ENCODE peak calls at places on chromosome 15, in five cellular contexts. K, B, F, X and T are unnamed samples.
A peak's percentile ranks its signal among the peaks of the same experiment; 100 is the strongest.

GRCh38 chr15:97087337-97087736 is 756.8 kb downstream of the NR2F2 start:
- DNase-seq in K (no peak), B (no peak), F (no peak), X (no peak), T (no peak)

GRCh38 chr15:81516012-81516411 is 142.0 kb upstream of the TMC3 start:
- DNase-seq in K (no peak), B (no peak), F (no peak), X (no peak), T (no peak)

GRCh38 chr15:28109626-28110415 is 10.7 kb upstream of the OCA2 start:
- DNase-seq in K (no peak), B (no peak), F (no peak), X (no peak), T (no peak)

GRCh38 chr15:92880796-92881569 is 19.1 kb upstream of the CHD2 start:
- DNase-seq in K (no peak), B (no peak), F (no peak), X (no peak), T (no peak)

GRCh38 chr15:35999211-35999610 is 453.2 kb upstream of the DPH6 start:
- DNase-seq in K (no peak), B (no peak), F (no peak), X (no peak), T (no peak)

GRCh38 chr15:67146875-67147381 is 81.5 kb downstream of the SMAD3 start:
- DNase-seq in K (no peak), B (no peak), F (peak; percentile 34), X (peak; percentile 49), T (no peak)

GRCh38 chr15:70266412-70267089 is 168.8 kb upstream of the TLE3 start:
- DNase-seq in K (no peak), B (no peak), F (no peak), X (no peak), T (no peak)

GRCh38 chr15:58755350-58755749 is 5.8 kb upstream of the ADAM10 start:
- DNase-seq in K (no peak), B (no peak), F (no peak), X (no peak), T (no peak)

GRCh38 chr15:101264011-101264410 is 12.2 kb upstream of the CHSY1 start:
- DNase-seq in K (no peak), B (no peak), F (no peak), X (no peak), T (no peak)

GRCh38 chr15:34241376-34242350 is 16.8 kb downstream of the EMC4 start:
- DNase-seq in K (no peak), B (peak; percentile 15), F (no peak), X (no peak), T (no peak)

GRCh38 chr15:96553006-96553405 is 222.5 kb downstream of the NR2F2 start:
- DNase-seq in K (no peak), B (no peak), F (no peak), X (no peak), T (no peak)

GRCh38 chr15:53530762-53531161 is 228.7 kb downstream of the WDR72 start:
- DNase-seq in K (no peak), B (no peak), F (no peak), X (no peak), T (no peak)

GRCh38 chr15:81155375-81156218 is 21.5 kb downstream of the CFAP161 start:
- DNase-seq in K (no peak), B (no peak), F (no peak), X (no peak), T (no peak)